ENCODE peak calls at places on chromosomes 6 and 20, in nine cellular contexts. R is HT1080; Y is stimulated activated CD8-positive, alpha-beta memory T cell treated with anti-CD3 and anti-CD28 coated beads, Interleukin-2, amount 100 ng/mL, for 1 hour; Q is upper lobe of right lung; O is glomerular endothelial cell; A is activated T-cell treated with anti-CD3 and anti-CD28 coated beads, Interleukin-2, amount 50 U/mL, for 72 hours; E is myocyte; F is NCI-H1105; V is activated T-helper 9 cell treated with anti-CD3 and anti-CD28 coated beads, Interleukin-2, amount 50 U/mL, for 16 hours. K is an unnamed sample.

GRCh38 chr20:62381202-62381797 is 5.6 kb upstream of the RPS21 start:
- DNase-seq in R (peak; percentile 82), Y (no peak), Q (no peak), E (peak; percentile 74), F (no peak), V (no peak), O (no peak), A (no peak), K (no peak)

GRCh38 chr20:50514750-50515149 is 4.6 kb downstream of the PTPN1 start:
- DNase-seq in O (no peak), Y (no peak), Q (no peak), V (no peak), A (peak; percentile 41), E (peak; percentile 26), F (no peak), R (no peak), K (no peak)

GRCh38 chr20:16256981-16257380 is 316.3 kb downstream of the KIF16B start:
- DNase-seq in E (no peak), Y (no peak), Q (no peak), A (no peak), O (no peak), R (no peak), V (no peak), F (no peak), K (no peak)

GRCh38 chr6:115064680-115065079 is 721.9 kb upstream of the HS3ST5 start:
- DNase-seq in F (no peak), A (no peak), Q (no peak), E (no peak), O (no peak), R (no peak), V (no peak), Y (no peak), K (no peak)

GRCh38 chr20:45943613-45944012 is 9.1 kb downstream of the PCIF1 start:
- DNase-seq in F (no peak), V (no peak), E (no peak), A (no peak), Y (no peak), Q (no peak), R (no peak), O (no peak), K (no peak)

GRCh38 chr6:54617730-54618129 is 228.8 kb upstream of the FAM83B start:
- DNase-seq in O (peak; percentile 25), A (no peak), Y (no peak), F (no peak), R (peak; percentile 57), Q (no peak), V (no peak), E (peak; percentile 59), K (peak; percentile 74)

GRCh38 chr20:36085686-36086267 is 68.8 kb upstream of the EPB41L1 start:
- DNase-seq in Y (no peak), O (no peak), F (no peak), V (no peak), E (peak; percentile 81), Q (peak; percentile 77), A (no peak), R (peak; percentile 81), K (peak; percentile 77)

GRCh38 chr6:38212579-38212978 is 393.1 kb downstream of the ZFAND3 start:
- DNase-seq in E (no peak), A (no peak), V (no peak), Y (no peak), R (no peak), F (peak; percentile 72), O (peak; percentile 56), Q (no peak), K (no peak)

GRCh38 chr6:20789162-20789561 is 254.9 kb downstream of the CDKAL1 start:
- DNase-seq in V (no peak), Q (no peak), F (no peak), Y (no peak), E (peak; percentile 33), A (no peak), O (no peak), R (no peak), K (peak; percentile 69)

GRCh38 chr6:88725111-88725711 is 238.2 kb downstream of the RNGTT start:
- DNase-seq in F (no peak), Q (no peak), Y (no peak), R (peak; percentile 88), E (peak; percentile 61), A (peak; percentile 31), O (no peak), V (peak; percentile 3), K (peak; percentile 95)

GRCh38 chr6:89443658-89444057 is 10.7 kb downstream of the ANKRD6 start:
- DNase-seq in V (no peak), F (no peak), O (no peak), R (no peak), A (no peak), Q (no peak), Y (no peak), E (no peak), K (no peak)

GRCh38 chr20:38806855-38807655 is 1.6 kb downstream of the PPP1R16B start:
- DNase-seq in Q (no peak), V (peak; percentile 25), F (no peak), R (no peak), A (peak; percentile 25), E (no peak), O (no peak), Y (no peak), K (no peak)

GRCh38 chr20:36465109-36466080 is 75.9 kb upstream of the MYL9 start:
- DNase-seq in Y (no peak), V (peak; percentile 32), Q (no peak), R (peak; percentile 96), O (no peak), F (no peak), A (peak; percentile 56), E (peak; percentile 87), K (peak; percentile 85)

GRCh38 chr6:12911387-12911960 is 194.9 kb downstream of the PHACTR1 start:
- DNase-seq in Q (no peak), F (peak; percentile 7), O (peak; percentile 34), A (no peak), Y (no peak), R (peak; percentile 44), E (peak; percentile 65), V (no peak), K (peak; percentile 66)

GRCh38 chr6:158358450-158359077 is 46.3 kb downstream of the TULP4 start:
- DNase-seq in Y (no peak), E (peak; percentile 87), Q (no peak), A (no peak), V (no peak), R (no peak), O (no peak), F (no peak), K (no peak)

GRCh38 chr20:62732766-62733165 is 24.1 kb downstream of the NTSR1 start:
- DNase-seq in Q (peak; percentile 47), F (no peak), E (no peak), R (no peak), O (no peak), A (no peak), Y (no peak), V (no peak), K (no peak)

GRCh38 chr6:69881322-69882151 is 15.2 kb downstream of the COL19A1 start:
- DNase-seq in E (no peak), O (no peak), F (no peak), Y (no peak), V (no peak), Q (no peak), A (no peak), R (no peak), K (no peak)

GRCh38 chr6:148396926-148397325 is 54.3 kb downstream of the SASH1 start:
- DNase-seq in O (no peak), V (no peak), E (no peak), Y (no peak), Q (no peak), A (no peak), R (no peak), F (no peak), K (no peak)

GRCh38 chr6:15513131-15513771 is 149.6 kb downstream of the DTNBP1 start:
- DNase-seq in O (no peak), F (no peak), E (no peak), R (no peak), Q (no peak), V (no peak), A (no peak), Y (no peak), K (no peak)